ENCODE peak calls at places on chromosomes 11 and 22, in nine cellular contexts. G, D, M, Q, I, X, S, H and R are unnamed samples.

GRCh38 chr11:27907534-27907933 is 200.4 kb downstream of the KIF18A start:
- DNase-seq in H (no peak), Q (no peak), M (no peak), X (no peak), D (no peak), S (no peak), G (no peak), I (no peak), R (no peak)

GRCh38 chr11:11389238-11389637 is 36.2 kb upstream of the CSNK2A3 start:
- DNase-seq in S (no peak), M (no peak), Q (no peak), X (no peak), D (no peak), H (peak; percentile 69), G (no peak), I (no peak), R (no peak)

GRCh38 chr22:23251445-23252093 is 71.3 kb downstream of the BCR start:
- DNase-seq in M (no peak), X (no peak), S (no peak), Q (no peak), G (no peak), I (no peak), D (no peak), H (peak; percentile 65), R (peak; percentile 28)

GRCh38 chr11:71223671-71224660 is 28.4 kb downstream of the SHANK2 start:
- DNase-seq in H (no peak), M (no peak), I (peak; percentile 45), S (no peak), G (no peak), D (no peak), X (no peak), Q (no peak), R (no peak)

GRCh38 chr11:43243901-43244300 is 67.9 kb upstream of the API5 start:
- DNase-seq in M (no peak), G (no peak), X (no peak), D (no peak), I (no peak), Q (no peak), S (no peak), H (no peak), R (no peak)

GRCh38 chr22:23395476-23396361 is 184.4 kb downstream of the IGLL1 start:
- DNase-seq in G (no peak), H (no peak), X (no peak), M (no peak), D (no peak), I (no peak), Q (no peak), S (no peak), R (no peak)

GRCh38 chr11:76209956-76210885 is 3.9 kb upstream of the WNT11 start:
- DNase-seq in M (no peak), Q (no peak), S (peak; percentile 77), D (peak; percentile 48), G (peak; percentile 36), X (no peak), I (peak; percentile 71), H (peak; percentile 15), R (peak; percentile 94)

GRCh38 chr11:73404048-73404447 is 27.8 kb downstream of the RELT start:
- DNase-seq in X (no peak), G (peak; percentile 23), H (peak; percentile 39), M (no peak), I (no peak), Q (peak; percentile 59), S (peak; percentile 76), D (peak; percentile 48), R (peak; percentile 88)

GRCh38 chr11:17734986-17735822 is 623 bp downstream of the KCNC1 start:
- DNase-seq in I (no peak), Q (peak; percentile 80), D (peak; percentile 23), X (no peak), S (peak; percentile 66), H (peak; percentile 25), G (no peak), M (no peak), R (peak; percentile 91)